ENCODE peak calls at places on chromosomes 1 and 21, in four cellular contexts. X is esophagus squamous epithelium, G is neuronal stem cell, S is heart left ventricle. C is an unnamed sample.

GRCh38 chr1:107806902-107807301 is 158.1 kb downstream of the VAV3 start:
- DNase-seq in S (no peak), X (no peak), G (no peak), C (no peak)

GRCh38 chr1:109279615-109280278 is 3.2 kb downstream of the PSRC1 start:
- DNase-seq in X (no peak), G (no peak), S (no peak), C (no peak)

GRCh38 chr1:23599125-23599524 is 39.8 kb upstream of the ID3 start:
- DNase-seq in G (no peak), S (no peak), X (no peak), C (no peak)

GRCh38 chr1:163162281-163162937 is 40.3 kb downstream of the RGS5 start:
- DNase-seq in G (no peak), X (no peak), S (no peak), C (no peak)

GRCh38 chr1:13808729-13809131 is 108.7 kb downstream of the PRDM2 start:
- DNase-seq in X (no peak), S (peak), G (no peak), C (peak)

GRCh38 chr21:32918467-32919140 is 107.1 kb upstream of the OLIG2 start:
- DNase-seq in S (no peak), X (no peak), G (peak), C (no peak)

GRCh38 chr1:2799811-2800663 is 1.5 kb downstream of the TTC34 start:
- DNase-seq in G (no peak), S (peak), X (no peak), C (peak)

GRCh38 chr1:200118779-200119505 is 91.4 kb downstream of the NR5A2 start:
- DNase-seq in S (no peak), G (no peak), X (no peak), C (no peak)

GRCh38 chr1:210441028-210441427 is 112.3 kb downstream of the HHAT start:
- DNase-seq in X (no peak), S (no peak), G (no peak), C (no peak)

GRCh38 chr1:94081566-94082344 is 39.2 kb downstream of the ABCA4 start:
- DNase-seq in G (no peak), X (no peak), S (no peak), C (no peak)

GRCh38 chr1:2981388-2981787 is 39.9 kb upstream of the ACTRT2 start:
- DNase-seq in S (no peak), G (no peak), X (no peak), C (no peak)

GRCh38 chr1:54695221-54695620 is 20.4 kb upstream of the TTC4 start:
- DNase-seq in G (no peak), S (no peak), X (no peak), C (no peak)

GRCh38 chr21:42308914-42309752 is 6.1 kb downstream of the TFF3 start:
- DNase-seq in G (no peak), X (no peak), S (no peak), C (no peak)

GRCh38 chr1:202324646-202325045 is 17.1 kb downstream of the UBE2T start:
- DNase-seq in X (no peak), G (no peak), S (no peak), C (no peak)

GRCh38 chr1:202333861-202334260 is 7.9 kb downstream of the UBE2T start:
- DNase-seq in S (no peak), G (no peak), X (no peak), C (no peak)

GRCh38 chr1:202329891-202330290 is 11.8 kb downstream of the UBE2T start:
- DNase-seq in S (no peak), X (no peak), G (no peak), C (no peak)
- H3K4me3 ChIP-seq in S (no peak), X (no peak), G (no peak), C (no peak)

GRCh38 chr1:153777648-153778047 is 2.4 kb downstream of the SLC27A3 start:
- DNase-seq in G (no peak), X (no peak), S (no peak), C (no peak)
- H3K27ac ChIP-seq in G (no peak), X (no peak), S (no peak), C (no peak)

DNA sequence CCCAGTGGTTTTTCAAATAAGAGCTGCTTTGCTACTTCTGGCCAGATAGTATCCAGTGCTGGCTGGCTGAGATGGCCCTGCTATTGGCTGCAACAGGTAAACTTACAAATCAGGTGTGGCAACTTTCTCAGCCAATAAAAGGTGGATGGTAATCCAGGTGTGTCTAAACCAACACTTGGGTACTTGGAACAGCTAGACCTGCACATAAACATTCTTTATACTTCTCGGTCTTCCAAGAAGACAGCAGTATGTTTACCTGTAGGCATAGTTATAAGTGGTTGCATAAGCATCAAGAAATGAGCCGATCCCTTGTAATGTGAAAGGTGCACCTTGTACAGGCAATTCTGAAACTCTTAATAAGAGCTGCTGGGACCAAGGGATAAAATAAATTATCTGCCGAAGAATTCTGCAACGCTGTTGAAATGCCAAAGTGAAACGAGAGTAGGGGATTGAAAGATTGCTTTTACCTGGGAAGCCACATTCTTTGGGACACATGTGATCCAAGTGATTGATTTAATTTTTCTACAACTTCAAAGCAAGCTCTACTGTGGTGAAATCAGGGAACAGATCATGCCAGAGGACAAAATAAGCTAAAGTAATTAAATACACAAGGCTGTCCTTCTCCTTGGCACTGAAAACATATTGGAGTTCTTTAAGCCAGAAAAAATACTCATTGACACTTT is at the start of gene CLDN8:
- DNase-seq in G (no peak), S (no peak), X (no peak), C (no peak)
- H3K4me3 ChIP-seq in G (no peak), S (no peak), X (peak), C (no peak)

GRCh38 chr1:64929221-64929620 is 37.1 kb downstream of the JAK1 start:
- DNase-seq in X (no peak), S (no peak), G (no peak), C (no peak)
- H3K27ac ChIP-seq in X (no peak), S (no peak), G (no peak), C (no peak)

GRCh38 chr1:222618001-222618879 is at the start of gene MIA3:
- DNase-seq in S (peak), G (peak), X (peak), C (peak)
- H3K4me3 ChIP-seq in S (peak), G (peak), X (peak), C (peak)

GRCh38 chr1:36436820-36437219 is 13.4 kb downstream of the OSCP1 start:
- DNase-seq in S (no peak), G (no peak), X (no peak), C (no peak)
- H3K27ac ChIP-seq in S (no peak), G (no peak), X (peak), C (no peak)

GRCh38 chr1:38929054-38929453 is 12.6 kb downstream of the RHBDL2 start:
- DNase-seq in S (peak), X (no peak), G (no peak), C (no peak)
- H3K4me3 ChIP-seq in S (no peak), X (no peak), G (no peak), C (no peak)

GRCh38 chr1:203992440-203992839 is 80.5 kb upstream of the SOX13 start:
- DNase-seq in G (no peak), S (no peak), X (no peak), C (no peak)
- H3K27ac ChIP-seq in G (no peak), S (no peak), X (no peak), C (no peak)

C was measured in psoas muscle.